ENCODE peak calls at places on chromosomes 4 and X, in nine cellular contexts. One of them, this sample, is unnamed.

GRCh38 chr4:82954212-82954611 is 53.7 kb downstream of the THAP9 start:
- DNase-seq in endodermal cell: no peak
- DNase-seq in chondrocyte: no peak
- DNase-seq in ovary: no peak
- DNase-seq in cardiac muscle cell: no peak
- DNase-seq in heart right ventricle: no peak
- DNase-seq in dorsolateral prefrontal cortex: no peak
- DNase-seq in A673: no peak
- DNase-seq in uterus: no peak
- DNase-seq in this sample: no peak

GRCh38 chr4:82372874-82373815 is 646 bp downstream of the HNRNPD start:
- DNase-seq in endodermal cell: peak
- DNase-seq in chondrocyte: no peak
- DNase-seq in ovary: peak
- DNase-seq in cardiac muscle cell: peak
- DNase-seq in heart right ventricle: peak
- DNase-seq in dorsolateral prefrontal cortex: no peak
- DNase-seq in A673: peak
- DNase-seq in uterus: peak
- DNase-seq in this sample: peak

GRCh38 chr4:141845901-141846300 is 209.5 kb downstream of the IL15 start:
- DNase-seq in endodermal cell: no peak
- DNase-seq in chondrocyte: no peak
- DNase-seq in ovary: no peak
- DNase-seq in cardiac muscle cell: no peak
- DNase-seq in heart right ventricle: no peak
- DNase-seq in dorsolateral prefrontal cortex: no peak
- DNase-seq in A673: no peak
- DNase-seq in uterus: no peak
- DNase-seq in this sample: no peak

GRCh38 chr4:94159790-94160189 is 47.9 kb upstream of the SMARCAD1 start:
- DNase-seq in endodermal cell: no peak
- DNase-seq in chondrocyte: no peak
- DNase-seq in ovary: no peak
- DNase-seq in cardiac muscle cell: no peak
- DNase-seq in heart right ventricle: no peak
- DNase-seq in dorsolateral prefrontal cortex: no peak
- DNase-seq in A673: no peak
- DNase-seq in uterus: no peak
- DNase-seq in this sample: no peak

GRCh38 chr4:88659061-88659889 is 38.4 kb downstream of the NAP1L5 start:
- DNase-seq in endodermal cell: peak
- DNase-seq in chondrocyte: no peak
- DNase-seq in ovary: no peak
- DNase-seq in cardiac muscle cell: peak
- DNase-seq in heart right ventricle: no peak
- DNase-seq in dorsolateral prefrontal cortex: no peak
- DNase-seq in A673: peak
- DNase-seq in uterus: peak
- DNase-seq in this sample: no peak

GRCh38 chr4:103067841-103068547 is 8.6 kb downstream of the SLC9B2 start:
- DNase-seq in endodermal cell: no peak
- DNase-seq in chondrocyte: no peak
- DNase-seq in ovary: no peak
- DNase-seq in cardiac muscle cell: no peak
- DNase-seq in heart right ventricle: no peak
- DNase-seq in dorsolateral prefrontal cortex: no peak
- DNase-seq in A673: no peak
- DNase-seq in uterus: no peak
- DNase-seq in this sample: no peak

GRCh38 chr4:53098681-53099121 is 236.6 kb downstream of the RASL11B start:
- DNase-seq in endodermal cell: no peak
- DNase-seq in chondrocyte: no peak
- DNase-seq in ovary: no peak
- DNase-seq in cardiac muscle cell: peak
- DNase-seq in heart right ventricle: no peak
- DNase-seq in dorsolateral prefrontal cortex: no peak
- DNase-seq in A673: no peak
- DNase-seq in uterus: no peak
- DNase-seq in this sample: no peak

GRCh38 chr4:98517444-98518021 is 140.9 kb downstream of the TSPAN5 start:
- DNase-seq in endodermal cell: no peak
- DNase-seq in chondrocyte: no peak
- DNase-seq in ovary: peak
- DNase-seq in cardiac muscle cell: peak
- DNase-seq in heart right ventricle: no peak
- DNase-seq in dorsolateral prefrontal cortex: no peak
- DNase-seq in A673: no peak
- DNase-seq in uterus: no peak
- DNase-seq in this sample: no peak

GRCh38 chrX:37776283-37776986 is 3.4 kb upstream of the CYBB start:
- DNase-seq in endodermal cell: no peak
- DNase-seq in chondrocyte: no peak
- DNase-seq in ovary: no peak
- DNase-seq in cardiac muscle cell: no peak
- DNase-seq in heart right ventricle: no peak
- DNase-seq in dorsolateral prefrontal cortex: no peak
- DNase-seq in A673: no peak
- DNase-seq in uterus: no peak
- DNase-seq in this sample: no peak

GRCh38 chrX:53340852-53341645 is 59.7 kb upstream of the IQSEC2 start:
- DNase-seq in endodermal cell: no peak
- DNase-seq in chondrocyte: no peak
- DNase-seq in ovary: no peak
- DNase-seq in cardiac muscle cell: no peak
- DNase-seq in heart right ventricle: no peak
- DNase-seq in dorsolateral prefrontal cortex: no peak
- DNase-seq in A673: no peak
- DNase-seq in uterus: no peak
- DNase-seq in this sample: no peak

GRCh38 chr4:41465135-41465761 is 72.7 kb upstream of the LIMCH1 start:
- DNase-seq in endodermal cell: no peak
- DNase-seq in chondrocyte: no peak
- DNase-seq in ovary: no peak
- DNase-seq in cardiac muscle cell: no peak
- DNase-seq in heart right ventricle: no peak
- DNase-seq in dorsolateral prefrontal cortex: no peak
- DNase-seq in A673: no peak
- DNase-seq in uterus: no peak
- DNase-seq in this sample: no peak

GRCh38 chr4:63080929-63081328 is 1328.3 kb downstream of the TECRL start:
- DNase-seq in endodermal cell: no peak
- DNase-seq in chondrocyte: no peak
- DNase-seq in ovary: no peak
- DNase-seq in cardiac muscle cell: no peak
- DNase-seq in heart right ventricle: no peak
- DNase-seq in dorsolateral prefrontal cortex: no peak
- DNase-seq in A673: no peak
- DNase-seq in uterus: no peak
- DNase-seq in this sample: no peak

GRCh38 chr4:40446785-40447184 is 111.7 kb downstream of the CHRNA9 start:
- DNase-seq in endodermal cell: no peak
- DNase-seq in chondrocyte: no peak
- DNase-seq in ovary: no peak
- DNase-seq in cardiac muscle cell: no peak
- DNase-seq in heart right ventricle: no peak
- DNase-seq in dorsolateral prefrontal cortex: no peak
- DNase-seq in A673: no peak
- DNase-seq in uterus: no peak
- DNase-seq in this sample: no peak

GRCh38 chr4:74112399-74113090 is 13.6 kb upstream of the CXCL2 start:
- DNase-seq in endodermal cell: no peak
- DNase-seq in chondrocyte: no peak
- DNase-seq in ovary: no peak
- DNase-seq in cardiac muscle cell: peak
- DNase-seq in heart right ventricle: no peak
- DNase-seq in dorsolateral prefrontal cortex: no peak
- DNase-seq in A673: no peak
- DNase-seq in uterus: no peak
- DNase-seq in this sample: no peak

GRCh38 chr4:182955411-182955810 is 38.2 kb upstream of the DCTD start:
- DNase-seq in endodermal cell: no peak
- DNase-seq in chondrocyte: no peak
- DNase-seq in ovary: no peak
- DNase-seq in cardiac muscle cell: no peak
- DNase-seq in heart right ventricle: no peak
- DNase-seq in dorsolateral prefrontal cortex: no peak
- DNase-seq in A673: no peak
- DNase-seq in uterus: no peak
- DNase-seq in this sample: no peak

GRCh38 chr4:35975617-35976355 is 268.5 kb downstream of the ARAP2 start:
- DNase-seq in endodermal cell: no peak
- DNase-seq in chondrocyte: no peak
- DNase-seq in ovary: no peak
- DNase-seq in cardiac muscle cell: no peak
- DNase-seq in heart right ventricle: no peak
- DNase-seq in dorsolateral prefrontal cortex: no peak
- DNase-seq in A673: no peak
- DNase-seq in uterus: no peak
- DNase-seq in this sample: no peak

GRCh38 chr4:108783666-108784463 is 21.0 kb upstream of the ETNPPL start:
- DNase-seq in endodermal cell: no peak
- DNase-seq in chondrocyte: no peak
- DNase-seq in ovary: no peak
- DNase-seq in cardiac muscle cell: peak
- DNase-seq in heart right ventricle: no peak
- DNase-seq in dorsolateral prefrontal cortex: no peak
- DNase-seq in A673: peak
- DNase-seq in uterus: no peak
- DNase-seq in this sample: no peak
- TF ChIP-seq CTCF in endodermal cell: peak
- TF ChIP-seq CTCF in chondrocyte: peak
- TF ChIP-seq CTCF in ovary: no peak
- TF ChIP-seq CTCF in cardiac muscle cell: peak
- TF ChIP-seq CTCF in heart right ventricle: no peak
- TF ChIP-seq CTCF in dorsolateral prefrontal cortex: no peak
- TF ChIP-seq CTCF in A673: peak
- TF ChIP-seq CTCF in uterus: no peak
- TF ChIP-seq CTCF in this sample: peak

GRCh38 chr4:128379860-128380259 is 92.2 kb upstream of the PGRMC2 start:
- DNase-seq in endodermal cell: peak
- DNase-seq in chondrocyte: no peak
- DNase-seq in ovary: no peak
- DNase-seq in cardiac muscle cell: peak
- DNase-seq in heart right ventricle: peak
- DNase-seq in dorsolateral prefrontal cortex: no peak
- DNase-seq in A673: peak
- DNase-seq in uterus: no peak
- DNase-seq in this sample: no peak
- TF ChIP-seq CTCF in endodermal cell: peak
- TF ChIP-seq CTCF in chondrocyte: peak
- TF ChIP-seq CTCF in ovary: no peak
- TF ChIP-seq CTCF in cardiac muscle cell: peak
- TF ChIP-seq CTCF in heart right ventricle: peak
- TF ChIP-seq CTCF in dorsolateral prefrontal cortex: no peak
- TF ChIP-seq CTCF in A673: peak
- TF ChIP-seq CTCF in uterus: peak
- TF ChIP-seq CTCF in this sample: peak

DNA sequence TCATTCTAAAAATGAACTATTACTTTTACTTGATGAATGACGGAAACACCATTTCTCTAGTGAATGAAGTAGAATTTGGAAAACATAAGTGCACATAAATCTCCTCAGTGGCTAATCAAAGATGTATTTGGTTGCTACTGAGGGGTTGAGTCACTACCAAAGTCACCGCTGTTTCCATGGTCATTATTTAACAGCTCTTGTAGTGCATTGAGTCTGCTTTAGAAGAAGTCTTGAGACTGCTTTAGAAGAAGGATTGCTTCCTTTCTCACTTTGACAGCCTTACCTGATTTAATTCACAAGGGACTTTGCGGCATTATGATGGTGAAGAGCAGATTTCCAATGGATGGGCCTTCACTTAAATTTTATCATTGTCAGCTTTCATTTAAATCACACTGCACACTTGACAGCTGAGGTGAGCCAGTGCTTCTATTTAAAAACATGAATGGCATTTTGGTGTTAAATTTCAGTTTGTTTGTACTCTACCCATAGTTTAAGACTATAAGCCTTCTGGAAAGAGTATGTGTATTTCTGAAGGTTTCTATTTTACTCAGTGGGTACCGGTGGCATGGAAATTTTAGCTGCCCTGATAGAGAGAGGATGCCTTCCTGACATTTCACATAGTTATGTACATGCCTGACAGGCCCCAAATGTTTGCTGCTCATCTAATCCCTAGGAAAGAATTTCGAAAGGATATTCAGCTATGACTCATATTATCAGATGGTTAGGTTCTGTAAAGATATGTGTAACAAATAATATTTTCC is 9.5 kb downstream of the ASB5 start:
- DNase-seq in endodermal cell: no peak
- DNase-seq in chondrocyte: no peak
- DNase-seq in ovary: no peak
- DNase-seq in cardiac muscle cell: peak
- DNase-seq in heart right ventricle: no peak
- DNase-seq in dorsolateral prefrontal cortex: no peak
- DNase-seq in A673: no peak
- DNase-seq in uterus: no peak
- DNase-seq in this sample: no peak
- TF ChIP-seq CTCF in endodermal cell: no peak
- TF ChIP-seq CTCF in chondrocyte: no peak
- TF ChIP-seq CTCF in ovary: no peak
- TF ChIP-seq CTCF in cardiac muscle cell: no peak
- TF ChIP-seq CTCF in heart right ventricle: no peak
- TF ChIP-seq CTCF in dorsolateral prefrontal cortex: no peak
- TF ChIP-seq CTCF in A673: no peak
- TF ChIP-seq CTCF in uterus: no peak
- TF ChIP-seq CTCF in this sample: no peak

GRCh38 chr4:8112036-8112576 is 46.5 kb downstream of the ABLIM2 start:
- DNase-seq in endodermal cell: peak
- DNase-seq in chondrocyte: no peak
- DNase-seq in ovary: no peak
- DNase-seq in cardiac muscle cell: no peak
- DNase-seq in heart right ventricle: no peak
- DNase-seq in dorsolateral prefrontal cortex: no peak
- DNase-seq in A673: peak
- DNase-seq in uterus: no peak
- DNase-seq in this sample: no peak

GRCh38 chr4:8108261-8108660 is 50.4 kb downstream of the ABLIM2 start:
- DNase-seq in endodermal cell: no peak
- DNase-seq in chondrocyte: no peak
- DNase-seq in ovary: no peak
- DNase-seq in cardiac muscle cell: no peak
- DNase-seq in heart right ventricle: no peak
- DNase-seq in dorsolateral prefrontal cortex: no peak
- DNase-seq in A673: no peak
- DNase-seq in uterus: no peak
- DNase-seq in this sample: no peak

GRCh38 chr4:8108991-8109390 is 49.6 kb downstream of the ABLIM2 start:
- DNase-seq in endodermal cell: no peak
- DNase-seq in chondrocyte: no peak
- DNase-seq in ovary: no peak
- DNase-seq in cardiac muscle cell: no peak
- DNase-seq in heart right ventricle: no peak
- DNase-seq in dorsolateral prefrontal cortex: no peak
- DNase-seq in A673: no peak
- DNase-seq in uterus: no peak
- DNase-seq in this sample: no peak

GRCh38 chr4:8109406-8110065 is 49.1 kb downstream of the ABLIM2 start:
- DNase-seq in endodermal cell: no peak
- DNase-seq in chondrocyte: no peak
- DNase-seq in ovary: no peak
- DNase-seq in cardiac muscle cell: no peak
- DNase-seq in heart right ventricle: no peak
- DNase-seq in dorsolateral prefrontal cortex: no peak
- DNase-seq in A673: no peak
- DNase-seq in uterus: no peak
- DNase-seq in this sample: no peak

GRCh38 chr4:8110071-8110986 is 48.3 kb downstream of the ABLIM2 start:
- DNase-seq in endodermal cell: peak
- DNase-seq in chondrocyte: no peak
- DNase-seq in ovary: no peak
- DNase-seq in cardiac muscle cell: peak
- DNase-seq in heart right ventricle: no peak
- DNase-seq in dorsolateral prefrontal cortex: no peak
- DNase-seq in A673: no peak
- DNase-seq in uterus: no peak
- DNase-seq in this sample: peak
- TF ChIP-seq CTCF in endodermal cell: peak
- TF ChIP-seq CTCF in chondrocyte: peak
- TF ChIP-seq CTCF in ovary: no peak
- TF ChIP-seq CTCF in cardiac muscle cell: no peak
- TF ChIP-seq CTCF in heart right ventricle: no peak
- TF ChIP-seq CTCF in dorsolateral prefrontal cortex: no peak
- TF ChIP-seq CTCF in A673: no peak
- TF ChIP-seq CTCF in uterus: no peak
- TF ChIP-seq CTCF in this sample: peak

This sample was measured in neural crest cell.